ENCODE peak calls at places on chromosome 21, in ten cellular contexts. H is CD8-positive, alpha-beta T cell; O is AG04450; M is ovary; K is brain microvascular endothelial cell; Z is upper lobe of right lung; I is psoas muscle; S is fibroblast of lung; L is keratinocyte; N is heart left ventricle. J is an unnamed sample.

GRCh38 chr21:21010228-21010627 is 12.0 kb downstream of the NCAM2 start:
- DNase-seq in M (no peak), O (no peak), I (no peak), H (no peak), S (no peak), K (no peak), N (no peak), Z (no peak), L (no peak), J (no peak)

GRCh38 chr21:36754241-36754881 is 55.4 kb downstream of the SIM2 start:
- DNase-seq in N (no peak), H (no peak), M (no peak), O (no peak), I (no peak), Z (no peak), S (no peak), L (no peak), K (peak; percentile 28), J (no peak)

GRCh38 chr21:46078322-46078981 is 19.5 kb upstream of the COL6A2 start:
- DNase-seq in I (no peak), L (no peak), M (no peak), H (no peak), N (peak; percentile 42), K (no peak), S (peak; percentile 76), O (no peak), Z (peak; percentile 51), J (no peak)

GRCh38 chr21:18553786-18554185 is 150.2 kb upstream of the TMPRSS15 start:
- DNase-seq in O (no peak), I (no peak), K (no peak), L (no peak), H (no peak), N (no peak), S (no peak), M (no peak), Z (no peak), J (no peak)

GRCh38 chr21:43645414-43645891 is 13.8 kb downstream of the HSF2BP start:
- DNase-seq in N (peak; percentile 39), M (peak; percentile 55), S (peak; percentile 78), I (no peak), Z (no peak), H (no peak), K (peak; percentile 84), L (no peak), O (peak; percentile 42), J (peak; percentile 44)

GRCh38 chr21:33470701-33471100 is 9.1 kb downstream of the TMEM50B start:
- DNase-seq in M (no peak), L (no peak), N (no peak), I (no peak), H (no peak), O (no peak), K (no peak), Z (no peak), S (no peak), J (no peak)

GRCh38 chr21:17730782-17731181 is 88.4 kb downstream of the C21orf91 start:
- DNase-seq in I (no peak), N (no peak), L (no peak), S (peak; percentile 6), O (no peak), K (no peak), M (no peak), H (no peak), Z (no peak), J (no peak)

GRCh38 chr21:33127154-33127893 is 57.4 kb downstream of the OLIG1 start:
- DNase-seq in S (peak; percentile 44), M (peak; percentile 9), I (peak; percentile 56), L (no peak), Z (peak; percentile 77), K (peak; percentile 47), O (peak; percentile 30), H (peak; percentile 38), N (peak; percentile 68), J (peak; percentile 54)

DNA sequence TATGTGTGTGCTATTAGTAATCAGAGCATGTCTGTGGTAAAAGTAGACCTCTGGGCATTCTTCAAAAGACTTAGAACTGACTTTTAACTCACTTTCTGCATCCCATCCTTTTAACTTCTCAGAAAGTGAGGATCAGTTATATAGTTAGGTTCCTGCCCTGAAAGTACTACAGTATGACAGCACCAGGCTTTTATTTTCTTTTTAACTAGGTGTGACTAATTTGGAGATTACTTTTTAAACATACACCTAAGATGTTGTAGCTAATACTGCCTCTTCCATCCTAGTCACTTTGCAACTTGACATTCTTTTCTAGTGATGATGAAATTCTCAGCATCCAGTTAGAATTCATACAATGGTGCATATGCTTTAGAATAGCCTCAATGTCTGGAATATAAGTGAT is 24.6 kb downstream of the RUNX1 start:
- DNase-seq in L (no peak), Z (no peak), H (no peak), M (no peak), O (no peak), K (no peak), N (no peak), I (no peak), S (no peak), J (no peak)
- H3K27me3 ChIP-seq in L (no peaks in the 10 kb centered on the region), Z (no peaks in the 10 kb centered on the region), H (no peaks in the 10 kb centered on the region), M (no peaks in the 10 kb centered on the region), O (no peaks in the 10 kb centered on the region), K (no peaks in the 10 kb centered on the region), N (no peaks in the 10 kb centered on the region), I (no peaks in the 10 kb centered on the region), S (no peaks in the 10 kb centered on the region), J (no peaks in the 10 kb centered on the region)

GRCh38 chr21:42398414-42399030 is 2.7 kb upstream of the TMPRSS3 start:
- DNase-seq in L (no peak), K (no peak), I (no peak), N (no peak), S (no peak), O (no peak), H (no peak), Z (peak; percentile 26), M (no peak), J (no peak)

GRCh38 chr21:42397291-42398129 is 1.7 kb upstream of the TMPRSS3 start:
- DNase-seq in I (no peak), O (no peak), L (no peak), Z (peak; percentile 38), M (no peak), H (no peak), S (no peak), N (no peak), K (no peak), J (no peak)

GRCh38 chr21:42395302-42395701 is 550 bp downstream of the TMPRSS3 start:
- DNase-seq in K (no peak), O (no peak), I (no peak), L (no peak), N (no peak), S (no peak), H (no peak), M (no peak), Z (peak; percentile 28), J (no peak)

GRCh38 chr21:42398130-42398394 is 2.2 kb upstream of the TMPRSS3 start:
- DNase-seq in H (no peak), I (no peak), O (no peak), M (no peak), L (no peak), S (no peak), N (no peak), Z (no peak), K (no peak), J (no peak)

GRCh38 chr21:42395910-42396625 is at the start of gene TMPRSS3:
- DNase-seq in N (no peak), S (no peak), K (no peak), Z (peak; percentile 71), M (no peak), L (no peak), O (no peak), I (no peak), H (no peak), J (peak; percentile 23)
- H3K27me3 ChIP-seq in N (no peaks in the 10 kb centered on the region), S (no peaks in the 10 kb centered on the region), K (no peaks in the 10 kb centered on the region), Z (no peaks in the 10 kb centered on the region), M (no peaks in the 10 kb centered on the region), L (peaks cover 8% of the 10 kb centered on the region), O (peaks cover 3% of the 10 kb centered on the region), I (no peaks in the 10 kb centered on the region), H (no peaks in the 10 kb centered on the region), J (no peaks in the 10 kb centered on the region)

DNA sequence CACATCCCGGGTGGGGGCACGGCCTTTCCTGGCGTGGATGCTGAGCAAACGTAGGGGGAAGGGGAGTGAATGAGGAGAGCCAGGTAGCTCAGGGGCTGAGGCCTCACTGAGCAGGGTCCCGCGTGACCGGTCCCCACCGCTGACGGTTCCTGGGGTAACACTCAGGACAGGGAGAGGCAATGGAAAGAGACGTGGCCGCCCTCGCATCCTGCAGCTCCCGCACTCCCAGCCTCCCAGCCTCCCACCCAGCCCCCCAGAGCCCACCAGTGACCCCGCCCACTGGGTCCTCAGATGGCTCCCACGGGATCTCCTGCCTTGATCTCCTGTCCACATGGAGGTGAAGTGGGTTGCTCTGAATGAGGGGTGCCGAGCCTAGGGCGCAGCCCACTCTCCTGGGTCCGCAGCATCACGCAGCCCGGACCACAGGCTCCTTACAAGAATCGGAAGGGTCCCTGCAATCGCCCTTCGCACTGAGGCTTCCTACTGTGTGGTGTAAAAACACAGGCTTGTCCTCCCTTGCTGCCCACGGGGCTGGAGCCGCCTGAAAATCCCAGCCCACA is 2.4 kb downstream of the TSPEAR start:
- DNase-seq in M (no peak), Z (peak; percentile 53), O (no peak), K (no peak), I (no peak), H (no peak), S (no peak), N (no peak), L (no peak), J (no peak)
- H3K27me3 ChIP-seq in M (no peaks in the 10 kb centered on the region), Z (peaks cover 80% of the 10 kb centered on the region), O (peaks cover 85% of the 10 kb centered on the region), K (peaks cover 88% of the 10 kb centered on the region), I (no peaks in the 10 kb centered on the region), H (peaks cover 51% of the 10 kb centered on the region), S (peaks cover 63% of the 10 kb centered on the region), N (peaks cover 44% of the 10 kb centered on the region), L (peaks cover 63% of the 10 kb centered on the region), J (peaks cover 67% of the 10 kb centered on the region)

GRCh38 chr21:31725202-31725840 is 6.6 kb downstream of the SCAF4 start:
- DNase-seq in K (no peak), Z (no peak), M (no peak), S (no peak), N (no peak), O (no peak), I (no peak), L (no peak), H (no peak), J (no peak)

GRCh38 chr21:31728952-31729351 is 3.0 kb downstream of the SCAF4 start:
- DNase-seq in Z (no peak), O (no peak), N (no peak), K (no peak), S (no peak), H (no peak), L (no peak), I (no peak), M (no peak), J (no peak)

GRCh38 chr21:31726407-31726806 is 5.5 kb downstream of the SCAF4 start:
- DNase-seq in M (no peak), Z (no peak), H (no peak), S (no peak), L (no peak), O (no peak), K (no peak), I (no peak), N (no peak), J (no peak)

GRCh38 chr21:31728191-31728590 is 3.7 kb downstream of the SCAF4 start:
- DNase-seq in H (no peak), K (no peak), M (no peak), I (no peak), L (no peak), Z (no peak), N (no peak), O (no peak), S (no peak), J (no peak)

DNA sequence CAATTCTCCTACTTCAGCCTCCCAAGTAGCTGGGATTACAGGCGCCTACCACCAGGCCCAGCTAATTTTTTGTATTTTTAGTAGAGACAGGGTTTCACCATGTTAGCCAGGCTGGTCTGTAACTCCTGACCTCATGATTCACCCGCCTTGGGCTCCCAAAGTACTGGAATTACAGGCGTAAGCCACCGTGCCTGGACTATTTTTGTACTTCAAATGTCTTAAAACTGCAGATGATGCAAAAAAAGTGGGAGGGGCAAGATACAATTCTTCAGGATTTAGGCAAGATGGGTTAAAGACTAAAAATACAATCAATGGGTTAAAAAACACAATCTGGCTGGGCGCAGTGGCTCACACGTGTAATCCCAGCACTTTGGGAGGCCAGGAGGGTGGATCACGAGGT is 4.7 kb downstream of the SCAF4 start:
- DNase-seq in K (peak; percentile 12), I (no peak), M (no peak), Z (no peak), N (no peak), O (no peak), S (no peak), L (no peak), H (no peak), J (no peak)
- H3K27me3 ChIP-seq in K (no peaks in the 10 kb centered on the region), I (no peaks in the 10 kb centered on the region), M (no peaks in the 10 kb centered on the region), Z (no peaks in the 10 kb centered on the region), N (no peaks in the 10 kb centered on the region), O (no peaks in the 10 kb centered on the region), S (no peaks in the 10 kb centered on the region), L (no peaks in the 10 kb centered on the region), H (no peaks in the 10 kb centered on the region), J (no peaks in the 10 kb centered on the region)